ENCODE peak calls at places on chromosomes 2 and 18, in five cellular contexts. K, A, W, Y and N are unnamed samples.
A peak's percentile ranks its signal among the peaks of the same experiment; 100 is the strongest.

GRCh38 chr2:135820003-135820618 is 16.9 kb downstream of the LCT start:
- DNase-seq in K (no peak), W (no peak), A (no peak), Y (no peak), N (no peak)

GRCh38 chr2:53170463-53170862 is 597.1 kb upstream of the CHAC2 start:
- DNase-seq in K (no peak), W (no peak), A (no peak), Y (no peak), N (no peak)

GRCh38 chr2:20623741-20624155 is 27.1 kb downstream of the HS1BP3 start:
- DNase-seq in K (no peak), W (no peak), A (peak; percentile 15), Y (no peak), N (no peak)

GRCh38 chr2:145033438-145033837 is 513.5 kb upstream of the ZEB2 start:
- DNase-seq in Y (no peak), K (no peak), W (no peak), A (no peak), N (no peak)

GRCh38 chr2:120258140-120258539 is 5.5 kb downstream of the RALB start:
- DNase-seq in W (no peak), Y (no peak), K (no peak), A (no peak), N (no peak)

GRCh38 chr2:45397292-45397691 is 213.8 kb downstream of the SRBD1 start:
- DNase-seq in Y (no peak), A (no peak), W (no peak), K (no peak), N (no peak)

GRCh38 chr18:23487738-23488625 is 15.3 kb upstream of the RMC1 start:
- DNase-seq in A (no peak), W (no peak), Y (peak; percentile 32), K (no peak), N (no peak)

GRCh38 chr2:178512491-178512890 is 32.2 kb downstream of the PLEKHA3 start:
- DNase-seq in W (no peak), Y (no peak), K (no peak), A (no peak), N (no peak)

GRCh38 chr18:50275503-50276036 is 5.8 kb downstream of the MBD1 start:
- DNase-seq in K (no peak), W (no peak), A (no peak), Y (no peak), N (no peak)

GRCh38 chr18:50280707-50281294 is 522 bp downstream of the MBD1 start:
- DNase-seq in A (no peak), Y (no peak), K (no peak), W (no peak), N (no peak)

GRCh38 chr18:50279752-50280151 is 1.6 kb downstream of the MBD1 start:
- DNase-seq in W (no peak), A (no peak), Y (no peak), K (no peak), N (no peak)

GRCh38 chr18:50276452-50276851 is 4.9 kb downstream of the MBD1 start:
- DNase-seq in A (no peak), W (no peak), Y (no peak), K (no peak), N (no peak)

DNA sequence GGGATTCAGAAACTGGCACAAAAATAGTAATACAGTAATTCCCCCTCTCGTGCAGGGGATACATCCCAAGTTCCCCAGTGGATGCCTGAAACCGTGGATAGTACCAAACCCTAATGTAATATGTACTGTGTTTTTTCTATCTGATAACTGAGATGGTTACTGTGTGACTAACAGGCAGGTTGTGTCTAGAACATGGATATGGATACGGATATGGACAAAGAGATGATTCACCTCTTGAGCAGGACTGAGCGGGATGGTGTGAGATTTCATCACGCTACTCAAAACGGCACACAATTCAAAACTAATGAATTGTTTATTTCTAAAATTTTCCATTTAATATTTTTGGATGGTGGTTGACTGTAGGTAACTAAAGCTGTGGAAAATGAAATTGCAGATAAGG is 3.4 kb downstream of the MBD1 start:
- DNase-seq in Y (no peak), K (no peak), A (no peak), W (no peak), N (no peak)
- H3K4me3 ChIP-seq in Y (no peak overlapping the region), K (no peak overlapping the region), A (no peak overlapping the region), W (no peak overlapping the region), N (no peak overlapping the region)

GRCh38 chr18:7902399-7902839 is 335.3 kb downstream of the PTPRM start:
- DNase-seq in A (no peak), Y (no peak), W (peak; percentile 9), K (peak; percentile 26), N (no peak)
- H3K4me3 ChIP-seq in A (no peak overlapping the region), Y (no peak overlapping the region), W (no peak overlapping the region), K (no peak overlapping the region), N (no peak overlapping the region)

GRCh38 chr2:169819106-169819505 is 5.6 kb downstream of the METTL5 start:
- DNase-seq in K (no peak), Y (no peak), W (no peak), A (no peak), N (no peak)
- H3K4me3 ChIP-seq in K (no peak overlapping the region), Y (no peak overlapping the region), W (no peak overlapping the region), A (no peak overlapping the region), N (no peak overlapping the region)

DNA sequence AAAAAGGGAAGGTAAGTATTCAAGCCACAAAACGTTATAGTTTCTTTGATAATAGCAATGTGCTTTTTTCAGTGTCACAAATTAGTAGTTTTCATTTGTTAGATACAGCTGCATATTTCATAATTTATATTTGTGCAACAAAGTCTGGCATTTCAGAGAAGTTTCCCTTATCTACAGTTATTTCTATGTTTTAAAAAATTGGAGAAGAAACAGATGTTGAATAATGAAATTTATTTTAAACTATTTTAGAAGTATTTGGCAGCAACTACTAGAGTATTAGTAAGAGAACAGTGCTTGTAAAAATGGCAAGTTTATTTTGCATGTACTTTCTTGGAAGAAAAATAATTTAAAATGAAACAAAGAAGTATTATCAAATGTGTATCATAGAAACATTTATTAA is 68.6 kb upstream of the COL5A2 start:
- DNase-seq in W (no peak), K (no peak), A (no peak), Y (no peak), N (no peak)
- H3K4me3 ChIP-seq in W (no peak overlapping the region), K (no peak overlapping the region), A (no peak overlapping the region), Y (no peak overlapping the region), N (no peak overlapping the region)

DNA sequence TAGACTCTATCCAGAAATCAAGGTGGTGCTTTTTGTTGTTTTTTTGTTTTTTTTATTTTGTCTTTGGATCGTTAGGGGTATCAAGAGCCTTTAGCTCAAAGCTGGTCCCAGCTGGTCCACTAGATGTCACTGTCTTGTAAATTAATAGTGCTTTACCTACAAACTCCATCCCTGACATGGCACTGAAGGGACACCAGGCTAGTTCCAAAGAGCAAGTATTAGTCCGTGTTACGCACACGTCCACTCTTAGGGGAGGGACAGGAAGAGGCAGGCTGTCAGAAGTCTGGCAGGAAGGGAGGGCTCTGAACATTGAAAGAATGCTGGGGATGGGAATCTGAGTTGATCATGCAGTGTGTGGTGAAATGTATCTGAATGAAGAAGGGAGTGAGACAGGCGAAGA is 85.9 kb upstream of the CCBE1 start:
- DNase-seq in Y (no peak), A (no peak), W (peak; percentile 57), K (no peak), N (peak; percentile 40)
- H3K4me3 ChIP-seq in Y (no peak overlapping the region), A (no peak overlapping the region), W (no peak overlapping the region), K (no peak overlapping the region), N (no peak overlapping the region)

DNA sequence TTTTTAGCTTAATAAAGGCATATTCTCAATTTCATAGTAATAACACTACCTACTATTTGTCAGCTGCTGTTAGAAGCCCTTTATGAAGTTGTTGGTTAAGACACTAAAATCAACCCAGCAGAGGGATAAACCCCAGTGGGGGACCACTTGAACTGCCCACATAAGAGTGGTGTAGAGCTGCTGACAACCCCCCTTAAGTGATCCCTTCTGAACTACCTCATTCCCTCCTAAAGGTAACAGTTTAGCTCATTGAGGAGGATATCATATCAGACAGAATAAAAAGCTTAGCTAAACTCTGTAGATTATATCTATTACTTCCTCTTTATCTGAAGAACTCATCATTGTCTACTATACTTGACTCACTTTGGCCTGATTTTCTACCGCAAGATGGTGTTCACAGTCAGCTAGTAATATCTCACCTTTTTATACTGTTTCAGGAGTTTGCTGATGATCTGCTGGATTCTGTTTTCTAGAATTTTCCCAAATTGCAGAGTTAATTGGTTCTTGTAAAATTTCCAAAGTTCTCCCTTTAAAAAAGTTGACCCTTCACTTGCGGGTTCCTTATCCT is 16.2 kb downstream of the GALM start:
- DNase-seq in A (no peak), Y (no peak), K (no peak), W (peak; percentile 36), N (no peak)
- H3K4me3 ChIP-seq in A (no peak overlapping the region), Y (no peak overlapping the region), K (no peak overlapping the region), W (no peak overlapping the region), N (no peak overlapping the region)